ENCODE peak calls at places on chromosomes 6 and 20, in nine cellular contexts. R, J, I, Z, D, A, W, K and H are unnamed samples.

GRCh38 chr20:17536944-17537444 is 5.8 kb upstream of the BFSP1 start:
- DNase-seq in Z (peak), I (peak), W (peak), J (peak), D (peak), K (peak), R (peak), A (no peak), H (peak)

GRCh38 chr6:100464910-100465700 is at the start of gene SIM1:
- DNase-seq in W (peak), D (peak), J (peak), Z (no peak), R (no peak), I (no peak), K (peak), A (no peak), H (peak)

GRCh38 chr6:166630421-166630820 is 3.4 kb upstream of the RPS6KA2 start:
- DNase-seq in K (no peak), W (no peak), Z (no peak), A (no peak), J (no peak), I (no peak), D (no peak), R (no peak), H (no peak)

GRCh38 chr6:2209226-2209809 is 36.1 kb downstream of the GMDS start:
- DNase-seq in Z (no peak), K (no peak), W (peak), D (no peak), R (no peak), J (peak), A (no peak), I (no peak), H (no peak)

GRCh38 chr6:56808871-56809359 is 146.0 kb upstream of the BEND6 start:
- DNase-seq in D (peak), W (peak), J (peak), R (no peak), Z (peak), A (no peak), K (no peak), I (peak), H (peak)

GRCh38 chr20:38450412-38450975 is 15.4 kb upstream of the SNHG17 start:
- DNase-seq in A (no peak), D (no peak), J (peak), R (no peak), K (no peak), W (no peak), Z (no peak), I (peak), H (no peak)

GRCh38 chr6:169978615-169979161 is 227.3 kb downstream of the ERMARD start:
- DNase-seq in K (no peak), D (peak), Z (no peak), I (no peak), A (no peak), J (no peak), R (no peak), W (no peak), H (no peak)

GRCh38 chr6:223763-224162 is 68.5 kb upstream of the DUSP22 start:
- DNase-seq in R (no peak), Z (no peak), W (no peak), J (peak), D (no peak), I (no peak), A (no peak), K (no peak), H (no peak)

GRCh38 chr6:21507811-21508210 is 85.7 kb upstream of the SOX4 start:
- DNase-seq in I (no peak), A (no peak), K (no peak), J (peak), D (no peak), W (no peak), R (no peak), Z (no peak), H (no peak)

GRCh38 chr6:169097336-169098052 is 156.2 kb downstream of the THBS2 start:
- DNase-seq in Z (no peak), W (peak), D (peak), A (no peak), R (no peak), I (peak), K (no peak), J (peak), H (no peak)

GRCh38 chr20:51354769-51355319 is 187.7 kb downstream of the NFATC2 start:
- DNase-seq in R (no peak), K (no peak), Z (no peak), D (peak), W (peak), J (peak), I (no peak), A (no peak), H (peak)